ENCODE peak calls at places on chromosomes 16 and 17, in five cellular contexts. Z is fibroblast of pulmonary artery, K is cardiac muscle cell, J is lower leg skin, M is IMR-90. N is an unnamed sample.

GRCh38 chr17:79737046-79737921 is 6.5 kb downstream of the ENPP7 start:
- DNase-seq in Z (no peak), K (no peak), J (no peak), M (no peak), N (no peak)

GRCh38 chr17:28173801-28174200 is 131.3 kb downstream of the NLK start:
- DNase-seq in Z (peak; percentile 56), K (peak; percentile 55), J (no peak), M (no peak), N (no peak)

GRCh38 chr17:47663997-47664941 is 14.6 kb downstream of the KPNB1 start:
- DNase-seq in Z (peak; percentile 78), K (peak; percentile 77), J (peak; percentile 42), M (peak; percentile 54), N (peak; percentile 82)

GRCh38 chr17:74873874-74874614 is 1.2 kb upstream of the FDXR start:
- DNase-seq in Z (peak; percentile 10), K (no peak), J (no peak), M (no peak), N (no peak)

GRCh38 chr16:69865701-69866100 is 85.4 kb upstream of the CLEC18A start:
- DNase-seq in Z (peak; percentile 89), K (peak; percentile 65), J (no peak), M (peak; percentile 90), N (peak; percentile 42)

GRCh38 chr16:76932541-76933211 is 258.3 kb upstream of the MON1B start:
- DNase-seq in Z (peak; percentile 44), K (no peak), J (no peak), M (peak; percentile 17), N (no peak)

GRCh38 chr16:51337662-51338061 is 186.6 kb upstream of the SALL1 start:
- DNase-seq in Z (no peak), K (no peak), J (no peak), M (no peak), N (no peak)

GRCh38 chr17:29838961-29839360 is 91.1 kb downstream of the SSH2 start:
- DNase-seq in Z (peak; percentile 30), K (peak; percentile 59), J (no peak), M (peak; percentile 44), N (peak; percentile 15)

GRCh38 chr16:85498607-85499006 is 114.5 kb upstream of the GSE1 start:
- DNase-seq in Z (no peak), K (no peak), J (no peak), M (no peak), N (no peak)

GRCh38 chr17:79622776-79623175 is 11.9 kb upstream of the RBFOX3 start:
- DNase-seq in Z (no peak), K (no peak), J (no peak), M (no peak), N (no peak)

GRCh38 chr16:77711775-77712174 is 10.5 kb upstream of the NUDT7 start:
- DNase-seq in Z (no peak), K (no peak), J (no peak), M (peak; percentile 4), N (no peak)

GRCh38 chr16:83420206-83420760 is 387.5 kb upstream of the HSBP1 start:
- DNase-seq in Z (peak; percentile 71), K (peak; percentile 87), J (no peak), M (peak; percentile 47), N (no peak)

GRCh38 chr17:61617261-61617660 is 26.2 kb upstream of the NACA2 start:
- DNase-seq in Z (no peak), K (no peak), J (no peak), M (peak; percentile 9), N (no peak)

GRCh38 chr16:5065813-5066212 is at the start of gene C16orf89:
- DNase-seq in Z (no peak), K (no peak), J (no peak), M (no peak), N (no peak)

GRCh38 chr16:68084504-68085258 is 489 bp upstream of the NFATC3 start:
- DNase-seq in Z (peak; percentile 61), K (peak; percentile 85), J (peak; percentile 84), M (peak; percentile 61), N (peak; percentile 94)

DNA sequence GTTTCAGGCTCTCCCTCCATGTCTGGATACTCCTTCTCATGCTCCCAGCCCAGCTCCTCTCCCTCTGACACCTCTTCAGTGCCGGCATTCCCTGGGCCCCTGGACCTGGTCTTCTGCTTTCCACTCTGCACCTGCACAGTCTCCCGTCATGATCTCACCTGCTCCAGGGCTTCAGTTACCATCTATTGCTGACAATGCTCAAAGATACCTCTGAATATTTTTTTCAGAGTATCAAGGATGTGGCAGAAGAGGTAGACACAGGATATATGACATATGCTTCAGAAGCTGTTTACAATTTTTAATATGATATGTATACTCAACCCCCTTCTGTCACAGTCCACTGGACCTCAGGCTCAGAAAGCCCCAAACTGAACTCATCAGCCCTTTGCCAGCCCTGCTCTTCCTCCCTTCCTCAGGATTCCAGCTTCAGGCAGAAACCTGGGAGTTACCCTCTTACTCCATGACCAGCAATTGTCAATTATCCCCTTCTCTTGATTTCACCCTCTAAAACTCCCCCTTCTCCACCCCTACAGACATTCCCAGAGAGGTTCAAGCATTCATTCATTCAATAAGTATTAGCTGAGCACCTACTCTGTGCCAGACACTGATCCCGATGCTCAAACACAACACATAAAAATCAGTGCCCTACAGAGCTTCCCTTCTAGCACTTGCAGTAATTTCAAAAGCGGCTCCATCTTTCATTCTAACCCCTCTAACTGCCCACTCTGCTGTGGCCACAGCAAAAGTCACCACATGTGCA is 7.8 kb upstream of the MLLT6 start:
- DNase-seq in Z (no peak), K (no peak), J (no peak), M (no peak), N (no peak)
- TF ChIP-seq CTCF in Z (no peak), K (no peak), J (no peak), M (no peak), N (no peak)

DNA sequence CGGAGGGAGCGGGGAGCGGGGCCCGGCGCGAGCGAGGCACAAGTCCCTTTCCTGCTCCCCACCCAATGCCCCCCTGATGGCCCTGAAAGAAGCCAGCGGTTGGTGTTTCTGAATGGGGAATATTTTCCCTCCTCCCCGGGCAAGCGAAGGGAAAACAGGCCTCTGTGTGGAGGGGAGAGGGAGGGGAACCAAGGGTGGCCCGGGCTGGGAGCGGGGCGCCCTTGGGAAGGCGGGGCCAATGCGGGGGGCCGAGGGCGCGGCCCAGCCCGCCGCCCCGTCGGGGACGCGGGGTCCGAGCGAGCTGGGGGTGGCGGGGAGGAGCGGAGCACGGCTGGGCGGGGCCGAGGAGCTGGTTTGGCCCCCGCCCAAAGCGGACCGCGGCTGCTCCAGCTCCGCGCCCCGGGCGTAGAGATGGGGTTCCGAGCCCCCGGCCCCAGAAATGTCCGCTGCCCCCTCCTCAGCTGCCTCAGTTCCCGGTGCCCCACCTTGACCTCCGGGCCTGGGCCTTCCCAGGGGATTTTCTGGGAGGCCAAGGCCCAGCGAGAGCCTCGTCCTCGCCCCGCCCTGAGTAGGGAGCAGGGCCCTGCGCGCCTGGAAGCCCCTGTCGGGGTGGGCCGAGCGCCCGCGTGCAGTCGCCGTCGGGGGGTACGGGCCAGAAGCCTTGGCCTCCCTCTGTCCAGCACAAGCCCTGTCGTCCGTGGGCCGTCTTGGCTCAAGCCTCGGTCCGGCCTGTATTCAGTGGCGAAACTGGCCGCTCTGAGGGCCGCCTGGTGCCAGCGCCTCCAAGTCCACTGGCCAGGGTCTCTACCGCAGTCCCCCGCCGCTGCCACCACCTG is 3.9 kb upstream of the HEXIM1 start:
- DNase-seq in Z (no peak), K (no peak), J (no peak), M (no peak), N (no peak)
- H3K4me3 ChIP-seq in Z (peak overlapping the region; percentile 23), K (no peak overlapping the region), J (peak overlapping the region; percentile 27), M (peak overlapping the region; percentile 22), N (peak overlapping the region; percentile 48)

DNA sequence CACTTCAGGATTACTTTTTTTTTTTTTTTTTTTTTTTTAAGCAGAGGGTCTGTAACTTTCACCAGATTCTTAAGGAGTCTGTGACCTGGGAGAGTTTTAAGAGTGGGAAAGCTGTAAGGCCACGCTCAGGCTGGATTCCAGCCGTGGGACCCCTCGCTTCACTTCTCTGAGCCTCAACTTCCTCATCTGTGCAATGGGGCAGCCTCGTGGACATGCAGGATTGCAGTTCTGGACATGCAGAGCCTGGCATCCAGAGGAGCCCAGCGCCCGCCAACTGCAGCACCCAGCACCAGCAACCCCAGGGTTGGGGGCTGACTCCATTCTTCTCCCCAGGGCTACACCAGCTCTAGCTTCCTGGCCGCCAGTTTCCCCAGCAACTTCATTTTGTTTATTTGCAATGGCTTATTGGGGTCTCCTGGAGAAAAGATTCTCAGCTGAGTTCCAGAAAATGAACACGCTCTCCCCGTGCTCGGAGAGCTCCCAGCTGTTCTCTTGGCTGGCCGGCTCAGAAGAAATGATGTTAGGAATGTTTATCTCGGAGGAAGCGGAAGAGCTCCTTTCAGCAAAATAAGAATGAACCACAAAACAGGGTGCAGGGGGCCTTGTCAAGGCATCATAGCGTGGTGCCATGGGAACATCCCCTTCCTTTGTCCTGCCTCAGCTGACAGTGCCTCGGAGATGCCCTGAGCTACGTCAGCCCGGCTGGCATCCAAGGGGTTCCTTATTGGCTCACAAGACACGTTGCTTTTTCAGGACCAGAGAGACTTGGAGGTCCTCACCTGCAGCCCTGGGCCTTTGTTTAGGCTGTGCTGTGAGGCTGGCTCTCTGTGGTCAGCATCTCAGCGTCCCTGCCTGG is 22.9 kb upstream of the ZCCHC14 start:
- DNase-seq in Z (peak; percentile 69), K (no peak), J (no peak), M (no peak), N (no peak)
- TF ChIP-seq CTCF in Z (no peak), K (no peak), J (no peak), M (no peak), N (no peak)

DNA sequence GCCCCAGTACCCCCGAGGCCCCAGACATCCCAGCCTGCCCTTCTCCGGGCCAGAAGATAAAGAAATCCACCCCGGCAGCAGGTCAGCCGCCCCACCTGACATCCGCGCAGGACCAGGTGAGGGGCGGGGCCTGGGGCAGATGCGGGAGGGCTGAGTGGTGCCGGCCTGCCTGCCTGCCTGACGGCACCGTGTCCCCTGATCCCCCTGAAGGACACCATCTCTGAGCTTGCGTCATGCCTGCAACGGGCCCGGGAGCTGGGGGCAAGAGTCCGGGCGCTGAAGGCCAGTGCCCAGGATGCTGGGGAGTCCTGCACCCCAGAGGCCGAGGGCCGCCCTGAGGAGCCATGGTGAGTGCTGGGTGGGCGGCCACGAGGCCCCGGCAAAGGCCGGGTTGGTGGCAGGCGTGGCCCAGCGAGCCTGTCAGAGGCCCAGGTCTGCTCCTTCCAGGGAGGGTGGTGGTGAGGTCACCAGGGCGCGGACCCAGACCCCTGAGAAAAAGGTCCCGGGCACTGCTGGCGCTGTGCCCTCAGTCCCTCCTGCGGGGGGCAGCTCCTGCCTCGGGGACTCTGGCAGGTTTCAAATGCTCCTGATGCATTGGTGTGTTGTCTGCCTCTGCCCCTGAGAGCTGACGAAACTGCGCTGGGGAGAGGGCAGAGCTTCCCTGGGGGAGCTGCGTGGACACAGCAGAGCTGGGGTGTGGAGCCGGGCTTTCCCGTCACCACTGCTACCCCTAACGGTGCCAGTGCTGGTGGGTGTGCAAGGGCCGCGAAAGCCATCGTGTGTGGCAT is 1.2 kb downstream of the CDT1 start:
- DNase-seq in Z (no peak), K (no peak), J (no peak), M (no peak), N (no peak)
- H3K4me3 ChIP-seq in Z (peak overlapping the region; percentile 67), K (peak overlapping the region; percentile 55), J (no peak overlapping the region), M (peak overlapping the region; percentile 43), N (peak overlapping the region; percentile 65)

GRCh38 chr17:63985387-63986140 is 12.6 kb upstream of the PRR29 start:
- DNase-seq in Z (no peak), K (no peak), J (no peak), M (no peak), N (no peak)
- TF ChIP-seq CTCF in Z (no peak), K (no peak), J (no peak), M (no peak), N (no peak)

DNA sequence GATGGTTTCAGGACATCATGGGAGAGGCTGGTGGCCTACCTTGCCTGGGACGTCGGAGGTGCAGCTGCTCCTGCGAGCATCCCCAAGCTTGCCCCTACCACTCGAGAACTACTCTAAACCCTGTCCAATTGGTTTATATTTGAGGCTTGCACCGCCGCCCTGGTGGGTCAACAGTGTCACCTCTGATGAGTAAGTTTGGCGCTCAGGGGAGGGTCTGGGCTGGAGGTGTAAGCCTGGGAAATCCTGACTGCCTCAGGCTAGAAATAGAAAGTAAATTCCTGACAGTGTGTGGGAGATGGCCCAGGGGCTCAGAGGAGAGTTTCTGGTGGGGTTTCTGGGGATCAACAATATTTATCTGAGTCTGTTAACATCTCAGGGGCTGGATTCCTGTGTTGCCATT is 48.2 kb downstream of the CCDC42 start:
- DNase-seq in Z (no peak), K (no peak), J (no peak), M (peak; percentile 36), N (no peak)
- H3K4me3 ChIP-seq in Z (no peak overlapping the region), K (no peak overlapping the region), J (no peak overlapping the region), M (no peak overlapping the region), N (no peak overlapping the region)